ENCODE peak calls at places on chromosomes 13 and 19, in six cellular contexts. One of them, this sample, is unnamed.

GRCh38 chr19:30670011-30670329 is 297.8 kb downstream of the ZNF536 start:
- DNase-seq in neuronal stem cell: no peak
- DNase-seq in H9: no peak
- DNase-seq in H1: no peak
- DNase-seq in trophoblast cell: no peak
- DNase-seq in IMR-90: no peak
- DNase-seq in this sample: no peak

GRCh38 chr13:25574437-25575426 is 203.0 kb downstream of the ATP8A2 start:
- DNase-seq in H1: peak
- DNase-seq in neuronal stem cell: peak
- DNase-seq in trophoblast cell: peak
- DNase-seq in H9: peak
- DNase-seq in IMR-90: peak
- DNase-seq in this sample: peak

GRCh38 chr13:22866221-22866620 is 314.6 kb upstream of the SGCG start:
- DNase-seq in neuronal stem cell: no peak
- DNase-seq in IMR-90: no peak
- DNase-seq in H9: no peak
- DNase-seq in trophoblast cell: peak
- DNase-seq in H1: no peak
- DNase-seq in this sample: no peak

GRCh38 chr13:51730927-51731326 is 73.0 kb downstream of the DHRS12 start:
- DNase-seq in IMR-90: no peak
- DNase-seq in neuronal stem cell: no peak
- DNase-seq in H1: no peak
- DNase-seq in H9: no peak
- DNase-seq in trophoblast cell: no peak
- DNase-seq in this sample: no peak

GRCh38 chr13:113209336-113209879 is at the start of gene CUL4A:
- DNase-seq in neuronal stem cell: peak
- DNase-seq in H1: peak
- DNase-seq in H9: peak
- DNase-seq in IMR-90: peak
- DNase-seq in trophoblast cell: peak
- DNase-seq in this sample: peak

GRCh38 chr19:8935460-8935859 is 74.7 kb downstream of the MUC16 start:
- DNase-seq in H9: no peak
- DNase-seq in IMR-90: no peak
- DNase-seq in neuronal stem cell: no peak
- DNase-seq in trophoblast cell: no peak
- DNase-seq in H1: no peak
- DNase-seq in this sample: no peak

GRCh38 chr13:51659276-51660127 is 75.2 kb downstream of the WDFY2 start:
- DNase-seq in neuronal stem cell: no peak
- DNase-seq in IMR-90: no peak
- DNase-seq in trophoblast cell: no peak
- DNase-seq in H1: no peak
- DNase-seq in H9: no peak
- DNase-seq in this sample: no peak

GRCh38 chr13:34757441-34757840 is 184.6 kb upstream of the NBEA start:
- DNase-seq in IMR-90: no peak
- DNase-seq in neuronal stem cell: no peak
- DNase-seq in H1: no peak
- DNase-seq in H9: no peak
- DNase-seq in trophoblast cell: no peak
- DNase-seq in this sample: no peak

GRCh38 chr13:34847751-34848150 is 94.3 kb upstream of the NBEA start:
- DNase-seq in H1: no peak
- DNase-seq in H9: peak
- DNase-seq in neuronal stem cell: no peak
- DNase-seq in IMR-90: no peak
- DNase-seq in trophoblast cell: no peak
- DNase-seq in this sample: no peak

GRCh38 chr19:788821-789472 is 8.3 kb upstream of the PTBP1 start:
- DNase-seq in H1: peak
- DNase-seq in trophoblast cell: no peak
- DNase-seq in IMR-90: no peak
- DNase-seq in neuronal stem cell: no peak
- DNase-seq in H9: peak
- DNase-seq in this sample: peak

GRCh38 chr13:109595466-109595865 is 190.9 kb downstream of the IRS2 start:
- DNase-seq in trophoblast cell: no peak
- DNase-seq in IMR-90: no peak
- DNase-seq in H9: no peak
- DNase-seq in neuronal stem cell: no peak
- DNase-seq in H1: no peak
- DNase-seq in this sample: no peak

GRCh38 chr19:13784731-13785452 is 10.4 kb upstream of the ZSWIM4 start:
- DNase-seq in H1: peak
- DNase-seq in neuronal stem cell: no peak
- DNase-seq in trophoblast cell: peak
- DNase-seq in IMR-90: peak
- DNase-seq in H9: peak
- DNase-seq in this sample: peak

GRCh38 chr19:45515081-45515624 is 7.9 kb downstream of the VASP start:
- DNase-seq in trophoblast cell: no peak
- DNase-seq in H9: no peak
- DNase-seq in neuronal stem cell: no peak
- DNase-seq in IMR-90: no peak
- DNase-seq in H1: no peak
- DNase-seq in this sample: no peak

GRCh38 chr19:53704011-53704410 is 72.2 kb downstream of the DPRX start:
- DNase-seq in neuronal stem cell: no peak
- DNase-seq in trophoblast cell: no peak
- DNase-seq in H1: no peak
- DNase-seq in H9: no peak
- DNase-seq in IMR-90: no peak
- DNase-seq in this sample: no peak

GRCh38 chr13:27211771-27212364 is 39.5 kb upstream of the RPL21 start:
- DNase-seq in IMR-90: peak
- DNase-seq in H9: no peak
- DNase-seq in trophoblast cell: no peak
- DNase-seq in neuronal stem cell: no peak
- DNase-seq in H1: no peak
- DNase-seq in this sample: peak

GRCh38 chr19:2478324-2478755 is 2.4 kb downstream of the GADD45B start:
- DNase-seq in trophoblast cell: peak
- DNase-seq in IMR-90: peak
- DNase-seq in neuronal stem cell: no peak
- DNase-seq in H1: peak
- DNase-seq in H9: no peak
- DNase-seq in this sample: peak

DNA sequence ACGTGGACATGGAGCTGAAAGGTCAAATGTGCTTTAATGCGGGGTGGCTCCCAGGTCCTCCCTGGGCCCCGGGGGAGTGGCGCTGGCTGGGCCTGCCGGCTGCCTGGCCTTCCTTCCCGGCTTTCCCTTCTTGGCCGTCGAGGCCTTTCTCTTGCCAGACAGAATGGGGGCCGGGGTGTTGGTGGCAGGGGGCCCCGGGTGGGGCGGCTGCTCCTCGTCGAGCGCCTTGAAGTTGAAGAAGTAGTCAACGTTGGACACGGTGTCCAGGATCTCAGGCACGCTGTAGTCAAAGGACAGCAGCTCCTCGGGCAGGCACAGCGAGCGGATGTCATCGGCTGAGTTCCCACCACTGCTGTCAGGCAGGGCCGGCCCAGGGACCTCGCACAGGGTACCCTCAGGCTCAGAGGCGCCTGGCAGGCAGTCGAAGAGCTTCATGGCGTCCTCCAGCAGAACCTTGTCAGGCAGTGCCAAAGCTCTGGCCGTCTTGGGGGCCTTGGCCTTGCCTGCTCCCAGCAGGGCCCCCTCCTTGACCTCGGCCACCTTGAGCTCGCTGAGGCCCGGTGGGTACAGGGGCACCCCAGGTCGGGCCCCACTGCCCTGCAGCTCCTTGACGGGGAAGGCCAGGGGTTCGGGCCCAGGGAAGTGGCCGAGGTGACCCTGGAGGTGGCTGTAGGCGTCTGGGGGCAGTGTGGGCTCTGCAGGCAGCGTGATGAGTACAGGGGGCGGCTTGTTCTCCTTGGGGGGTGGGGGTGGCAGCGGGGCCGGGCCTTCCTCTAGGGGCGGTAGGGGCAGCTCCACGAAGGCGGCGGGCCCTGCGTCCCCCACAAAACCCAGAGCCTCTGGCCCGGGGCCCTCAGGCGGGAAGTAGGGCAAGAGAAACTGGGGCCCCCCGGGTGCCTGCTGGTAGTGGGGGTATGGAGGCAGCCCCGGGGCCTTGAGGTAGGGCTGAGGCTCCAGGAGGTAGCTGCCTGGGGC is 1.3 kb downstream of the PRR22 start:
- DNase-seq in trophoblast cell: no peak
- DNase-seq in H1: no peak
- DNase-seq in neuronal stem cell: no peak
- DNase-seq in IMR-90: no peak
- DNase-seq in H9: no peak
- DNase-seq in this sample: no peak
- H3K14ac ChIP-seq in trophoblast cell: no peak
- H3K14ac ChIP-seq in H1: no peak
- H3K14ac ChIP-seq in neuronal stem cell: no peak
- H3K14ac ChIP-seq in IMR-90: no peak
- H3K14ac ChIP-seq in H9: no peak
- H3K14ac ChIP-seq in this sample: no peak

GRCh38 chr13:44013666-44014291 is 134.1 kb downstream of the LACC1 start:
- DNase-seq in IMR-90: peak
- DNase-seq in trophoblast cell: no peak
- DNase-seq in H9: no peak
- DNase-seq in neuronal stem cell: no peak
- DNase-seq in H1: no peak
- DNase-seq in this sample: peak
- H3K14ac ChIP-seq in IMR-90: no peak
- H3K14ac ChIP-seq in trophoblast cell: no peak
- H3K14ac ChIP-seq in H9: no peak
- H3K14ac ChIP-seq in neuronal stem cell: no peak
- H3K14ac ChIP-seq in H1: no peak
- H3K14ac ChIP-seq in this sample: no peak

GRCh38 chr13:72201726-72202125 is 334.7 kb upstream of the DACH1 start:
- DNase-seq in H9: no peak
- DNase-seq in H1: no peak
- DNase-seq in trophoblast cell: no peak
- DNase-seq in neuronal stem cell: no peak
- DNase-seq in IMR-90: no peak
- DNase-seq in this sample: no peak
- H3K14ac ChIP-seq in H9: no peak
- H3K14ac ChIP-seq in H1: no peak
- H3K14ac ChIP-seq in trophoblast cell: no peak
- H3K14ac ChIP-seq in neuronal stem cell: no peak
- H3K14ac ChIP-seq in IMR-90: no peak
- H3K14ac ChIP-seq in this sample: no peak

GRCh38 chr19:51520710-51521109 is 10.8 kb downstream of the SIGLEC6 start:
- DNase-seq in H1: no peak
- DNase-seq in neuronal stem cell: no peak
- DNase-seq in IMR-90: no peak
- DNase-seq in trophoblast cell: no peak
- DNase-seq in H9: no peak
- DNase-seq in this sample: no peak

GRCh38 chr19:51511353-51511752 is 9.8 kb upstream of the SIGLEC12 start:
- DNase-seq in IMR-90: no peak
- DNase-seq in H1: no peak
- DNase-seq in trophoblast cell: no peak
- DNase-seq in H9: no peak
- DNase-seq in neuronal stem cell: no peak
- DNase-seq in this sample: no peak

GRCh38 chr19:51513968-51514367 is 12.4 kb upstream of the SIGLEC12 start:
- DNase-seq in neuronal stem cell: no peak
- DNase-seq in IMR-90: no peak
- DNase-seq in H9: no peak
- DNase-seq in trophoblast cell: no peak
- DNase-seq in H1: no peak
- DNase-seq in this sample: no peak

GRCh38 chr19:51509823-51510660 is 8.4 kb upstream of the SIGLEC12 start:
- DNase-seq in neuronal stem cell: no peak
- DNase-seq in IMR-90: no peak
- DNase-seq in H9: no peak
- DNase-seq in trophoblast cell: no peak
- DNase-seq in H1: no peak
- DNase-seq in this sample: no peak

DNA sequence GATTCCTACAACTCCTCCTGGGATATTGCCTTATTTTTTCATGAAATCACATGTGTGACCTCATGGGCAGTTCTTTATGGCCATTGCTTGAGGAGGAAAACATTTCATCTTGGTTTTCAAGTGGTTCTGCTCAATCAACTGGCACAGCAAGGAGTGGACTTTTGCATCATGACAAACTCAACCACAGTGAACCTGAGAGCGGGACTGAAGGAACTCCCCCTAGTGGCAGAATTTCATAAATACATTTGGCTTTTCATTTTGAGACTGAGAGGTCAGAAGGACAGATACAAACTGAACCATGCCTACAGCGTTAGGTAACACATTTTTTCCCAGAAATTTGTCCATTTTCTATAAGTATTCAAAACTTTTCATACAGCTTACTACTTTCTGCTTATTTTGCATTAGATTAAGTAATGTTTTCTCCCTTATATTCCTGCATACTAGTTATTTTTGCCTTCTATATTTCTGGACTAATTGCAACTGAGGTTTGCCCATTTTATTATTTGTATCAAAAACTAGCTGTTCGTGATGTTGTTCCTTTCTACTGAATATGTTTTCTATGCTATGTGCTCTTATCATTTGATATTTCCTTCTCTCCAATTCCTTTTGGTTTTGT is 13.4 kb upstream of the SIGLEC12 start:
- DNase-seq in H1: no peak
- DNase-seq in trophoblast cell: peak
- DNase-seq in IMR-90: peak
- DNase-seq in H9: no peak
- DNase-seq in neuronal stem cell: peak
- DNase-seq in this sample: peak
- H3K14ac ChIP-seq in H1: no peak
- H3K14ac ChIP-seq in trophoblast cell: no peak
- H3K14ac ChIP-seq in IMR-90: no peak
- H3K14ac ChIP-seq in H9: no peak
- H3K14ac ChIP-seq in neuronal stem cell: no peak
- H3K14ac ChIP-seq in this sample: no peak